ENCODE peak calls at places on chromosomes 2 and 18, in eight cellular contexts. M is IMR-90; L is ELF-1; B is activated T-helper 1 cell treated with Interleukin-2 at 50 U/mL for 16 hours; J is effector memory CD8-positive, alpha-beta T cell; N is stimulated activated CD4-positive, alpha-beta T cell treated with anti-CD3 and anti-CD28 coated beads, Interleukin-15, amount 100 ng/mL, for 1 hour; X is AG20443; Y is iris pigment epithelial cell. I is an unnamed sample.

GRCh38 chr2:239953418-239954061 is 71.6 kb downstream of the NDUFA10 start:
- DNase-seq in M (peak), L (no peak), B (no peak), J (no peak), N (no peak), X (peak), Y (peak), I (no peak)

GRCh38 chr2:190879474-190880373 is 897 bp upstream of the GLS start:
- DNase-seq in M (no peak), L (no peak), B (peak), J (no peak), N (peak), X (no peak), Y (no peak), I (peak)

GRCh38 chr2:236180831-236181453 is 12.8 kb upstream of the GBX2 start:
- DNase-seq in M (peak), L (peak), B (no peak), J (no peak), N (no peak), X (peak), Y (peak), I (no peak)

GRCh38 chr18:68494802-68495560 is 219.9 kb downstream of the TMX3 start:
- DNase-seq in M (peak), L (peak), B (no peak), J (no peak), N (no peak), X (peak), Y (peak), I (no peak)

GRCh38 chr2:11930211-11930761 is 183.9 kb downstream of the LPIN1 start:
- DNase-seq in M (no peak), L (no peak), B (no peak), J (no peak), N (no peak), X (no peak), Y (peak), I (no peak)

GRCh38 chr2:237258146-237258545 is 155.8 kb downstream of the COL6A3 start:
- DNase-seq in M (peak), L (no peak), B (no peak), J (no peak), N (no peak), X (no peak), Y (no peak), I (no peak)

GRCh38 chr2:73370348-73370747 is 15.3 kb upstream of the ALMS1 start:
- DNase-seq in M (no peak), L (no peak), B (no peak), J (no peak), N (no peak), X (no peak), Y (no peak), I (no peak)

GRCh38 chr18:67425724-67426123 is 90.8 kb downstream of the DSEL start:
- DNase-seq in M (peak), L (no peak), B (no peak), J (no peak), N (no peak), X (peak), Y (peak), I (no peak)

GRCh38 chr18:46173393-46174316 is 69.5 kb downstream of the HAUS1 start:
- DNase-seq in M (peak), L (peak), B (peak), J (peak), N (peak), X (peak), Y (peak), I (peak)

GRCh38 chr2:202133556-202134245 is 60.6 kb downstream of the KIAA2012 start:
- DNase-seq in M (peak), L (no peak), B (no peak), J (no peak), N (no peak), X (no peak), Y (no peak), I (no peak)

GRCh38 chr2:69184224-69184623 is 171.2 kb downstream of the ANTXR1 start:
- DNase-seq in M (no peak), L (no peak), B (no peak), J (no peak), N (no peak), X (peak), Y (peak), I (no peak)

GRCh38 chr2:130796280-130796679 is 40.4 kb upstream of the ARHGEF4 start:
- DNase-seq in M (no peak), L (peak), B (no peak), J (peak), N (no peak), X (no peak), Y (no peak), I (no peak)